ENCODE peak calls at places on chromosomes 11 and 22, in seven cellular contexts. S is erythroblast; J is stimulated activated CD4-positive, alpha-beta T cell treated with anti-CD3 and anti-CD28 coated beads, Interleukin-2, amount 100 ng/mL, for 24 hours; M is upper lobe of right lung; L is stimulated activated naive CD4-positive, alpha-beta T cell; T is colonic mucosa; Z is stimulated activated CD8-positive, alpha-beta memory T cell treated with anti-CD3 and anti-CD28 coated beads, Interleukin-7, amount 100 ng/mL, for 1 hour. X is an unnamed sample.

GRCh38 chr22:27718186-27719032 is 83.1 kb downstream of the MN1 start:
- DNase-seq in S (peak; percentile 54), J (no peak), M (peak; percentile 64), L (no peak), T (peak; percentile 56), Z (no peak), X (no peak)

GRCh38 chr11:74492084-74492483 is 1.4 kb downstream of the LIPT2 start:
- DNase-seq in S (no peak), J (no peak), M (no peak), L (no peak), T (no peak), Z (no peak), X (no peak)

GRCh38 chr11:125464266-125464662 is 31.8 kb downstream of the FEZ1 start:
- DNase-seq in S (no peak), J (no peak), M (no peak), L (no peak), T (no peak), Z (no peak), X (no peak)

GRCh38 chr11:61577383-61578118 is 3.3 kb downstream of the SYT7 start:
- DNase-seq in S (no peak), J (no peak), M (no peak), L (no peak), T (no peak), Z (no peak), X (no peak)

GRCh38 chr11:87445002-87445401 is 407.3 kb downstream of the TMEM135 start:
- DNase-seq in S (no peak), J (no peak), M (no peak), L (no peak), T (no peak), Z (no peak), X (no peak)

GRCh38 chr22:20545681-20546521 is 38.5 kb downstream of the MED15 start:
- DNase-seq in S (no peak), J (no peak), M (no peak), L (no peak), T (no peak), Z (no peak), X (no peak)

GRCh38 chr11:35615911-35616900 is 2.1 kb upstream of the FJX1 start:
- DNase-seq in S (peak; percentile 58), J (no peak), M (no peak), L (no peak), T (no peak), Z (no peak), X (no peak)

GRCh38 chr11:25484225-25484624 is 847.7 kb upstream of the ANO3 start:
- DNase-seq in S (no peak), J (no peak), M (no peak), L (no peak), T (no peak), Z (no peak), X (no peak)

GRCh38 chr11:70668204-70669202 is 270.2 kb downstream of the CTTN start:
- DNase-seq in S (no peak), J (no peak), M (no peak), L (no peak), T (no peak), Z (no peak), X (no peak)

GRCh38 chr11:70191495-70192140 is 11.5 kb upstream of the FADD start:
- DNase-seq in S (peak; percentile 72), J (peak; percentile 76), M (peak; percentile 87), L (no peak), T (peak; percentile 72), Z (no peak), X (no peak)

GRCh38 chr22:26585104-26585790 is 4.7 kb downstream of the TPST2 start:
- DNase-seq in S (peak; percentile 95), J (no peak), M (peak; percentile 81), L (no peak), T (no peak), Z (no peak), X (no peak)

GRCh38 chr22:38170469-38170868 is 11.2 kb downstream of the PLA2G6 start:
- DNase-seq in S (no peak), J (no peak), M (no peak), L (no peak), T (no peak), Z (no peak), X (no peak)

X was measured in activated CD4-positive, CD25-positive, alpha-beta regulatory T cell.